ENCODE peak calls at places on chromosome 14, in six cellular contexts. W is NCI-H1092; P is stimulated activated naive CD8-positive, alpha-beta T cell treated with anti-CD3 and anti-CD28 coated beads, Interleukin-15, Interleukin-2, amounts not matched to agents 100 U/mL and 50 U/mL, for 24 hours; Y is heart right ventricle; Z is activated CD8-positive, alpha-beta T cell treated with anti-CD3 and anti-CD28 coated beads, Interleukin-2, amount 10 ng/mL, durations not matched to agents 7 days and 5 days; J is psoas muscle. V is an unnamed sample.

GRCh38 chr14:87613856-87614255 is 379.1 kb downstream of the GALC start:
- DNase-seq in W (no peak), P (no peak), Y (no peak), J (no peak), Z (no peak), V (no peak)

GRCh38 chr14:72652179-72652578 is 241.7 kb downstream of the DPF3 start:
- DNase-seq in J (no peak), Y (no peak), P (no peak), W (no peak), Z (no peak), V (no peak)

GRCh38 chr14:97719931-97720330 is 922.7 kb downstream of the VRK1 start:
- DNase-seq in Z (peak), P (no peak), W (no peak), J (no peak), Y (no peak), V (peak)

GRCh38 chr14:104108570-104109060 is 23.1 kb downstream of the ASPG start:
- DNase-seq in P (peak), W (no peak), Z (no peak), J (peak), Y (no peak), V (no peak)

GRCh38 chr14:20679907-20680306 is 4.5 kb upstream of the RNASE4 start:
- DNase-seq in J (no peak), Y (no peak), Z (no peak), W (no peak), P (no peak), V (no peak)

GRCh38 chr14:89344871-89345270 is 72.2 kb downstream of the FOXN3 start:
- DNase-seq in W (no peak), P (no peak), Z (no peak), Y (no peak), J (peak), V (no peak)

GRCh38 chr14:97369901-97370300 is 572.7 kb downstream of the VRK1 start:
- DNase-seq in W (no peak), Z (no peak), J (no peak), P (no peak), Y (no peak), V (no peak)

GRCh38 chr14:33401326-33401725 is 462.6 kb downstream of the NPAS3 start:
- DNase-seq in Y (no peak), W (no peak), Z (no peak), J (no peak), P (no peak), V (no peak)

GRCh38 chr14:51157012-51157411 is 62.1 kb upstream of the TRIM9 start:
- DNase-seq in Z (no peak), P (no peak), Y (no peak), J (no peak), W (peak), V (no peak)

GRCh38 chr14:42854061-42854460 is 1247.4 kb downstream of the LRFN5 start:
- DNase-seq in Z (no peak), J (no peak), W (no peak), Y (no peak), P (no peak), V (no peak)

GRCh38 chr14:105885561-105886320 is 359.4 kb downstream of the TMEM121 start:
- DNase-seq in J (peak), Z (no peak), P (no peak), Y (no peak), W (no peak), V (peak)

GRCh38 chr14:50926851-50927386 is 17.4 kb downstream of the PYGL start:
- DNase-seq in W (no peak), J (no peak), Y (no peak), P (no peak), Z (no peak), V (no peak)

GRCh38 chr14:45426685-45427282 is 173.8 kb upstream of the MIS18BP1 start:
- DNase-seq in W (peak), J (no peak), P (no peak), Z (no peak), Y (no peak), V (no peak)

GRCh38 chr14:64604001-64604400 is 54.2 kb downstream of the PPP1R36 start:
- DNase-seq in P (no peak), W (no peak), Z (no peak), Y (no peak), J (no peak), V (no peak)

GRCh38 chr14:51546603-51547258 is 105.0 kb upstream of the FRMD6 start:
- DNase-seq in Z (no peak), W (no peak), Y (no peak), P (no peak), J (no peak), V (no peak)

GRCh38 chr14:34174973-34175372 is 224.1 kb upstream of the EGLN3 start:
- DNase-seq in Z (no peak), J (no peak), W (no peak), P (no peak), Y (no peak), V (no peak)

GRCh38 chr14:69288956-69289705 is 29.2 kb downstream of the GALNT16 start:
- DNase-seq in Z (no peak), W (no peak), P (no peak), Y (no peak), J (no peak), V (no peak)

GRCh38 chr14:35197015-35197414 is 74.7 kb downstream of the PRORP start:
- DNase-seq in P (no peak), J (no peak), W (no peak), Y (no peak), Z (no peak), V (no peak)

GRCh38 chr14:69997849-69998248 is 118.6 kb downstream of the SMOC1 start:
- DNase-seq in Z (no peak), Y (no peak), W (no peak), J (no peak), P (no peak), V (no peak)

GRCh38 chr14:32399920-32400319 is 70.8 kb downstream of the AKAP6 start:
- DNase-seq in Y (no peak), Z (no peak), P (no peak), J (no peak), W (no peak), V (no peak)

GRCh38 chr14:92615451-92615850 is 101.9 kb downstream of the RIN3 start:
- DNase-seq in P (peak), W (no peak), J (no peak), Z (peak), Y (no peak), V (peak)

GRCh38 chr14:81766597-81766996 is 232.9 kb upstream of the SEL1L start:
- DNase-seq in P (no peak), J (no peak), Y (no peak), Z (no peak), W (no peak), V (no peak)

GRCh38 chr14:76844223-76844622 is 18.0 kb downstream of the LRRC74A start:
- DNase-seq in Z (peak), P (peak), W (no peak), J (peak), Y (peak), V (peak)

GRCh38 chr14:99277534-99277933 is 5.5 kb upstream of the BCL11B start:
- DNase-seq in Y (no peak), J (no peak), W (no peak), Z (no peak), P (no peak), V (no peak)

GRCh38 chr14:99542566-99542965 is 61.4 kb downstream of the CCNK start:
- DNase-seq in Y (no peak), W (no peak), Z (no peak), P (no peak), J (no peak), V (no peak)

GRCh38 chr14:23645812-23646647 is 9.9 kb downstream of the DHRS2 start:
- DNase-seq in Z (no peak), W (no peak), P (no peak), Y (no peak), J (no peak), V (no peak)

GRCh38 chr14:22336031-22336430 is 253.0 kb downstream of the DAD1 start:
- DNase-seq in Y (no peak), J (no peak), W (no peak), Z (no peak), P (no peak), V (no peak)

GRCh38 chr14:65910108-65910507 is 497.6 kb downstream of the FUT8 start:
- DNase-seq in W (no peak), Y (no peak), Z (no peak), J (no peak), P (no peak), V (no peak)

V was measured in naive thymus-derived CD8-positive, alpha-beta T cell.